ENCODE peak calls at places on chromosomes 6 and 20, in nine cellular contexts. P, Z, T, L, M, Q, W, R and O are unnamed samples.

GRCh38 chr6:167130008-167130677 is 7.2 kb downstream of the CCR6 start:
- DNase-seq in T (no peak), L (no peak), P (no peak), Z (no peak), R (no peak), W (no peak), Q (no peak), M (no peak), O (no peak)

GRCh38 chr6:166584046-166584679 is 2.3 kb downstream of the RAMACL start:
- DNase-seq in L (no peak), W (peak), Z (no peak), T (no peak), R (peak), P (no peak), M (no peak), Q (no peak), O (no peak)

GRCh38 chr6:144314003-144314485 is 28.9 kb downstream of the UTRN start:
- DNase-seq in R (peak), Z (peak), Q (peak), W (peak), L (peak), M (no peak), T (no peak), P (peak), O (no peak)

GRCh38 chr20:49675368-49676151 is 38.1 kb downstream of the B4GALT5 start:
- DNase-seq in R (peak), M (peak), T (no peak), P (no peak), Q (no peak), Z (no peak), L (no peak), W (no peak), O (peak)

GRCh38 chr20:25054133-25054820 is 3.7 kb downstream of the ACSS1 start:
- DNase-seq in M (no peak), Q (no peak), P (no peak), T (no peak), Z (no peak), W (peak), R (no peak), L (no peak), O (no peak)

GRCh38 chr6:167529684-167530335 is 204.9 kb downstream of the TTLL2 start:
- DNase-seq in Z (no peak), W (no peak), L (no peak), R (no peak), Q (no peak), P (no peak), T (no peak), M (no peak), O (no peak)

GRCh38 chr6:101926149-101926925 is 532.8 kb downstream of the GRIK2 start:
- DNase-seq in T (peak), Q (no peak), L (no peak), R (peak), P (no peak), M (no peak), Z (no peak), W (no peak), O (no peak)

GRCh38 chr20:1418335-1418734 is 25.5 kb upstream of the FKBP1A start:
- DNase-seq in T (no peak), P (peak), R (peak), L (peak), W (no peak), Q (no peak), M (peak), Z (no peak), O (peak)

GRCh38 chr6:56708810-56709597 is 66.3 kb upstream of the DST start:
- DNase-seq in Q (no peak), R (peak), M (peak), L (peak), T (no peak), Z (no peak), W (no peak), P (peak), O (no peak)

GRCh38 chr6:144581807-144582537 is 296.8 kb downstream of the UTRN start:
- DNase-seq in M (peak), R (peak), T (no peak), L (peak), Q (no peak), Z (peak), P (peak), W (no peak), O (no peak)

GRCh38 chr20:51354769-51355319 is 187.7 kb downstream of the NFATC2 start:
- DNase-seq in Z (peak), T (no peak), P (peak), W (no peak), L (no peak), R (peak), Q (no peak), M (no peak), O (peak)

GRCh38 chr6:151494235-151494950 is 576 bp downstream of the CCDC170 start:
- DNase-seq in R (peak), Q (no peak), Z (peak), L (no peak), P (peak), M (peak), W (no peak), T (no peak), O (peak)

GRCh38 chr20:38043512-38044300 is 10.2 kb downstream of the RPRD1B start:
- DNase-seq in P (peak), M (peak), W (no peak), T (peak), Z (peak), R (peak), L (peak), Q (no peak), O (peak)

GRCh38 chr6:144007779-144008500 is at the start of gene PLAGL1:
- DNase-seq in W (peak), R (peak), T (no peak), L (peak), Z (peak), Q (peak), P (peak), M (peak), O (peak)

GRCh38 chr6:1117530-1118286 is 194.2 kb upstream of the FOXQ1 start:
- DNase-seq in Q (no peak), W (no peak), L (no peak), M (no peak), Z (no peak), P (no peak), T (no peak), R (no peak), O (no peak)

GRCh38 chr6:166629628-166630027 is 2.6 kb upstream of the RPS6KA2 start:
- DNase-seq in W (no peak), R (peak), P (peak), Z (peak), Q (no peak), L (peak), T (peak), M (no peak), O (no peak)

GRCh38 chr6:26401987-26402658 is at the start of gene BTN3A1:
- DNase-seq in R (peak), P (peak), Z (peak), W (peak), T (no peak), M (peak), L (peak), Q (peak), O (peak)

GRCh38 chr6:79384845-79385244 is 150.4 kb upstream of the HMGN3 start:
- DNase-seq in Q (no peak), R (no peak), T (no peak), M (no peak), P (peak), L (peak), W (no peak), Z (peak), O (peak)

GRCh38 chr6:153625089-153625488 is 414.0 kb upstream of the OPRM1 start:
- DNase-seq in Q (no peak), Z (peak), R (no peak), P (peak), T (no peak), L (peak), W (no peak), M (no peak), O (no peak)

GRCh38 chr6:68740828-68741500 is 105.9 kb downstream of the ADGRB3 start:
- DNase-seq in R (no peak), L (no peak), Z (no peak), P (no peak), W (no peak), Q (no peak), T (no peak), M (no peak), O (no peak)

GRCh38 chr6:167934426-167934864 is 63.0 kb upstream of the KIF25 start:
- DNase-seq in Z (no peak), L (peak), T (no peak), W (no peak), R (no peak), Q (no peak), P (no peak), M (no peak), O (no peak)

GRCh38 chr6:2502096-2502997 is 248.4 kb downstream of the MYLK4 start:
- DNase-seq in R (no peak), Q (no peak), M (no peak), T (no peak), L (no peak), P (peak), Z (no peak), W (no peak), O (peak)

GRCh38 chr20:16007978-16008377 is 565.3 kb downstream of the KIF16B start:
- DNase-seq in M (peak), W (no peak), T (no peak), R (no peak), L (no peak), P (peak), Q (no peak), Z (no peak), O (no peak)

GRCh38 chr6:145347256-145347655 is 388.1 kb downstream of the EPM2A start:
- DNase-seq in R (no peak), L (no peak), W (no peak), Q (no peak), P (no peak), T (no peak), Z (no peak), M (no peak), O (no peak)

GRCh38 chr6:129369737-129370136 is 340.2 kb downstream of the ARHGAP18 start:
- DNase-seq in Z (no peak), T (no peak), Q (no peak), M (no peak), L (no peak), W (no peak), R (peak), P (no peak), O (no peak)

GRCh38 chr6:110390404-110390803 is 25.0 kb downstream of the DDO start:
- DNase-seq in L (no peak), P (no peak), M (no peak), R (no peak), Q (no peak), W (no peak), T (no peak), Z (no peak), O (no peak)

GRCh38 chr6:6058054-6058444 is 51.3 kb upstream of the NRN1 start:
- DNase-seq in L (no peak), T (no peak), W (no peak), M (no peak), R (no peak), Q (no peak), Z (no peak), P (no peak), O (no peak)

GRCh38 chr20:31721408-31722332 is 998 bp downstream of the BCL2L1 start:
- DNase-seq in W (peak), Q (no peak), M (no peak), R (no peak), L (no peak), T (no peak), Z (no peak), P (no peak), O (no peak)

GRCh38 chr6:106519460-106520394 is 109.6 kb downstream of the RTN4IP1 start:
- DNase-seq in M (peak), T (peak), W (no peak), L (peak), P (peak), Z (peak), R (peak), Q (peak), O (peak)

GRCh38 chr6:119241540-119242309 is 107.8 kb downstream of the MAN1A1 start:
- DNase-seq in Z (no peak), R (no peak), M (no peak), L (no peak), P (no peak), T (no peak), Q (no peak), W (no peak), O (no peak)

GRCh38 chr6:72031471-72031870 is 145.1 kb downstream of the RIMS1 start:
- DNase-seq in T (no peak), W (no peak), M (peak), L (no peak), Q (no peak), P (peak), R (peak), Z (no peak), O (peak)

GRCh38 chr6:35295036-35295435 is 2.6 kb upstream of the DEF6 start:
- DNase-seq in R (no peak), P (no peak), W (no peak), T (no peak), M (no peak), L (no peak), Q (no peak), Z (no peak), O (no peak)

GRCh38 chr6:56724455-56724854 is 81.8 kb upstream of the DST start:
- DNase-seq in M (no peak), P (peak), Q (no peak), L (peak), R (peak), Z (peak), T (peak), W (no peak), O (peak)

GRCh38 chr6:30895343-30895742 is 11.0 kb downstream of the DDR1 start:
- DNase-seq in W (no peak), M (no peak), T (no peak), Q (no peak), P (no peak), L (no peak), R (no peak), Z (no peak), O (no peak)

GRCh38 chr6:30893666-30894065 is 9.3 kb downstream of the DDR1 start:
- DNase-seq in M (no peak), Z (no peak), W (no peak), R (no peak), T (no peak), P (no peak), Q (no peak), L (no peak), O (no peak)

GRCh38 chr6:30894381-30894780 is 10.1 kb downstream of the DDR1 start:
- DNase-seq in W (no peak), L (no peak), M (no peak), T (no peak), Q (no peak), P (no peak), Z (no peak), R (no peak), O (no peak)

GRCh38 chr6:30896541-30896940 is 11.5 kb upstream of the GTF2H4 start:
- DNase-seq in P (no peak), R (no peak), L (no peak), T (no peak), M (no peak), Q (no peak), Z (no peak), W (no peak), O (no peak)

DNA sequence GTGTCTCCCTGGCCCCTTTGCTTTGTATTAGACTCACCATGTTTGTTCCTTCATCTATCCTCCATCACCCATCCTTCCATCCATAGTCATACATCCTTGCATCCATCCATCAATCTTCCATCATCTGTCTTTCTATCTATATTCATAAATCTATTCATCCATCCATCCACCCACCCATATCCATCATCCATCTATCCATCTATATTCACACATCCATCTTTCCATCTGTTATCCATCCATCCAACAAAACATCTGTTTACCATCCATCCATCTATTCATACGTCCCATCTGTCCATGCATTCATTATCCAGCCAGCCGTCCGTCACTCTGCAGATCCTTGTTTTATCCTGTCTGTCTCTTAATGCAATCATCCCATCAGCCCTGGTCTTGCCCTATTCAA is 10.6 kb downstream of the DDR1 start:
- DNase-seq in P (no peak), W (no peak), Z (no peak), L (no peak), M (no peak), T (no peak), R (no peak), Q (no peak), O (no peak)
- H3K4me3 ChIP-seq in P (no peak), W (no peak), Z (no peak), L (no peak), M (no peak), T (no peak), R (no peak), Q (no peak), O (no peak)

GRCh38 chr6:41331401-41332150 is 3.8 kb upstream of the NCR2 start:
- DNase-seq in M (no peak), W (no peak), Q (no peak), T (no peak), Z (no peak), L (no peak), P (no peak), R (no peak), O (no peak)
- H3K4me3 ChIP-seq in M (no peak), W (no peak), Q (no peak), T (no peak), Z (no peak), L (no peak), P (no peak), R (no peak), O (no peak)

GRCh38 chr6:28607990-28608389 is 82.3 kb downstream of the GPX5 start:
- DNase-seq in Z (no peak), L (peak), R (no peak), Q (no peak), P (no peak), M (no peak), W (no peak), T (no peak), O (no peak)

GRCh38 chr6:28609672-28610071 is 84.0 kb downstream of the GPX5 start:
- DNase-seq in R (no peak), Z (no peak), T (no peak), L (no peak), M (no peak), Q (no peak), W (no peak), P (no peak), O (no peak)

GRCh38 chr6:28603920-28604319 is 78.2 kb downstream of the GPX5 start:
- DNase-seq in Z (no peak), T (no peak), W (no peak), Q (no peak), L (no peak), R (no peak), M (no peak), P (no peak), O (no peak)

DNA sequence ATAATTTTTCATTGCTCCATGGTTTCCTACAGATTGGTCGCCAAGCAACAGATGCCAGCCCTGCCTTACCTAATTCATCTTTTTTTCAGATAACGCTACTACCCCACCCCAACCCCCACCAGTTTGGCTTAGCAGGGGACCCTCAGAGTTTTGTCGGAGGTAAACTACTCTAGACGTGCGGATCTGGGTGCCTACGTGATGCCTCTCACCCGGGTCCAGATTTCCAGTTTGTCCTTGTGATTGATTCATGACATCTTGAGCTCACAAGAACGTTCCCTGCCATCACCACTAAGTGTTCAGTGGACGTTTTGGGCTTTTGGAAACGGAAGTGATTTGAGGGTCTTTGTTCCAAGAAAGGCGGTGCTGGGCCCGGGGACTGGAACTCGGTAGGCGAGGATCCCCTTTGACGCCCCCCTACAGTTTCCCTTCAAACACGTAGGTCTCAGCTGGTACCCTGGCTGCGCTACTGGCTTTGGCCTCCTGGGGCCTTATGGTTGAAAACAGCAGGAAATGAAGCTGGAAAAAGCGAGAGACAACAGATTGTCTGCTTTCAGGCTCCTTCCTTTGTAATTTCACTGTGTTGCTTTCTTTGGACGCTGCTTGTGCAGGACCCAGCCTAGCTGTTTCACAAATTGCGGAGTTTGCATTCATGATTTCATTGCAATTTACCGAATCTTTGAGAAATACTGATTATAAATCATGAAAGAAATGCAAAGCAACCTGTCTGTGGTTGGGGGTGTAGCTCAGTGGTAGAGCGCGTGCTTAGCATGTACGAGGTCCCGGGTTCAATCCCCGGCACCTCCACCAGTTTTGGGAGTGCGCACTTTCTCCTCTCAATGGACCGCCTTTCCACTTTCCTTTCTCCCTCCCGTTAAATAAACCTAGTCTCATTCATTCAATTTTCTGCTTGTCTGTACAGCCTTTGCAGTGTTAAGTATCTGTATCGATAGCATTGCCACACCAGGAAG is 81.0 kb downstream of the GPX5 start:
- DNase-seq in W (no peak), Z (peak), P (peak), M (peak), R (peak), Q (no peak), L (peak), T (no peak), O (peak)
- H3K4me3 ChIP-seq in W (no peak), Z (peak), P (peak), M (peak), R (peak), Q (peak), L (peak), T (peak), O (peak)

DNA sequence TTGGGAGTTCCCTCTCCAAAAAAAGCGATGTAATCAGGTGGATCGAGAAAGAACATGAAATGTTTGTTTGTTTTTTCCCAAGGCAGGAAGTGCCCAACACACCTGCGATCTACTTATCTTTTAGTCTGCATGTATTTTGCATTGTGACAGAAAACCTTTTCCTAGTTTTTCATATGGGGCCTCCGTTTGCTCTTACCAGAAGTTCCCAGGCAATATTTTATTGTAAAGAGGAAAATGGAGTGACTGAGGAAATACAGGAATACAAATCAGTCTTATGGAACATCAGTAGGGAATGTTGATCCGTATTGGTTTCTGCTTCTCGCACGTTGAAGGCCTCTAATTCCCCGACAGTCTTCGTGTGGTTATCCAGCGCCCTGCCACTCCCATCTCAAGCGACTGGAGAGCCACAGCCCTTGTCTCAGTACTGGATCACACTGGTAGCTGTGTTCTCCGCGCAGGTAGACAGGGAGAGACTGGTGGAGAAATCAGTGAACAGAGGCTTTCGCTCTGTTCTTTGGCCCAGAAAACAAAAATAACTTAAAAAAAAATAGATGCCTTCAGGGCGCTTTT is 107.4 kb downstream of the TRIM27 start:
- DNase-seq in R (no peak), Q (no peak), P (no peak), M (no peak), L (no peak), Z (no peak), T (no peak), W (no peak), O (no peak)
- H3K4me3 ChIP-seq in R (peak), Q (peak), P (no peak), M (peak), L (no peak), Z (no peak), T (no peak), W (no peak), O (no peak)

GRCh38 chr6:117137711-117138110 is 127.6 kb upstream of the VGLL2 start:
- DNase-seq in P (no peak), M (no peak), Z (no peak), R (no peak), Q (no peak), W (no peak), L (no peak), T (no peak), O (no peak)
- H3K4me3 ChIP-seq in P (no peak), M (no peak), Z (no peak), R (no peak), Q (no peak), W (no peak), L (no peak), T (no peak), O (no peak)